ENCODE peak calls at places on chromosome 7, in seven cellular contexts. U is PC-9, P is PC-3, T is MM.1S, X is neural progenitor cell, L is GM23338, V is SK-N-SH. S is an unnamed sample.

GRCh38 chr7:77460057-77460486 is 43.9 kb upstream of the GSAP start:
- DNase-seq in V (no peak), U (no peak), L (peak; percentile 47), T (no peak), P (no peak), X (no peak), S (no peak)

GRCh38 chr7:51601461-51601860 is 284.9 kb upstream of the COBL start:
- DNase-seq in L (no peak), X (no peak), T (no peak), P (peak; percentile 27), V (no peak), U (no peak), S (no peak)

GRCh38 chr7:116653646-116654045 is 18.4 kb upstream of the MET start:
- DNase-seq in U (no peak), V (no peak), L (no peak), P (no peak), T (no peak), X (no peak), S (no peak)

GRCh38 chr7:132406039-132406438 is 170.2 kb downstream of the PLXNA4 start:
- DNase-seq in X (no peak), T (no peak), U (no peak), L (no peak), V (no peak), P (no peak), S (peak; percentile 44)

GRCh38 chr7:92836489-92837213 is at the start of gene CDK6:
- DNase-seq in L (peak; percentile 75), X (peak; percentile 72), U (peak; percentile 83), T (peak; percentile 73), P (peak; percentile 62), V (peak; percentile 79), S (peak; percentile 87)

GRCh38 chr7:41183741-41184140 is 519.1 kb downstream of the INHBA start:
- DNase-seq in L (no peak), P (peak; percentile 86), V (no peak), U (no peak), T (no peak), X (no peak), S (no peak)

GRCh38 chr7:54904130-54904529 is 114.7 kb upstream of the EGFR start:
- DNase-seq in V (no peak), T (no peak), U (no peak), X (no peak), L (no peak), P (no peak), S (peak; percentile 98)

GRCh38 chr7:152756126-152756525 is 3.4 kb upstream of the ACTR3B start:
- DNase-seq in T (no peak), U (no peak), L (no peak), P (peak; percentile 22), V (no peak), X (no peak), S (peak; percentile 8)

GRCh38 chr7:1480670-1481069 is 21.4 kb upstream of the MICALL2 start:
- DNase-seq in T (no peak), V (no peak), L (no peak), P (no peak), U (no peak), X (no peak), S (no peak)

GRCh38 chr7:34133356-34133982 is 228.1 kb downstream of the BMPER start:
- DNase-seq in X (no peak), L (no peak), T (no peak), V (peak; percentile 11), U (no peak), P (peak; percentile 10), S (peak; percentile 97)

GRCh38 chr7:141731476-141732149 is 6.5 kb upstream of the SSBP1 start:
- DNase-seq in V (no peak), X (no peak), U (no peak), P (no peak), L (no peak), T (no peak), S (no peak)

GRCh38 chr7:43653466-43653865 is 70.6 kb downstream of the STK17A start:
- DNase-seq in U (no peak), X (no peak), V (no peak), P (no peak), T (peak; percentile 68), L (no peak), S (no peak)

GRCh38 chr7:70208236-70209063 is 610.2 kb downstream of the AUTS2 start:
- DNase-seq in L (no peak), V (no peak), X (no peak), P (no peak), T (no peak), U (no peak), S (peak; percentile 22)

GRCh38 chr7:102925962-102926825 is 13.4 kb downstream of the LRRC17 start:
- DNase-seq in P (peak; percentile 12), V (peak; percentile 55), L (no peak), U (no peak), X (no peak), T (no peak), S (peak; percentile 45)

GRCh38 chr7:112572669-112573301 is 92.0 kb downstream of the LSMEM1 start:
- DNase-seq in V (no peak), P (peak; percentile 83), X (no peak), U (no peak), T (no peak), L (no peak), S (no peak)

GRCh38 chr7:139960158-139960557 is 102.6 kb downstream of the PARP12 start:
- DNase-seq in L (no peak), V (no peak), T (no peak), X (no peak), P (peak; percentile 49), U (no peak), S (no peak)

GRCh38 chr7:98997836-98998235 is 119.5 kb downstream of the TRRAP start:
- DNase-seq in P (no peak), V (no peak), L (no peak), U (no peak), T (no peak), X (no peak), S (peak; percentile 56)

GRCh38 chr7:94394058-94394398 is 667 bp upstream of the COL1A2 start:
- DNase-seq in X (no peak), T (no peak), L (no peak), V (peak; percentile 29), P (no peak), U (no peak), S (peak; percentile 88)

GRCh38 chr7:27101188-27101905 is 1.1 kb downstream of the HOXA2 start:
- DNase-seq in U (no peak), L (no peak), T (no peak), X (peak; percentile 54), P (no peak), V (peak; percentile 28), S (no peak)

GRCh38 chr7:105009667-105010537 is 4.1 kb upstream of the KMT2E start:
- DNase-seq in P (no peak), U (no peak), L (no peak), V (no peak), T (no peak), X (no peak), S (peak; percentile 30)

DNA sequence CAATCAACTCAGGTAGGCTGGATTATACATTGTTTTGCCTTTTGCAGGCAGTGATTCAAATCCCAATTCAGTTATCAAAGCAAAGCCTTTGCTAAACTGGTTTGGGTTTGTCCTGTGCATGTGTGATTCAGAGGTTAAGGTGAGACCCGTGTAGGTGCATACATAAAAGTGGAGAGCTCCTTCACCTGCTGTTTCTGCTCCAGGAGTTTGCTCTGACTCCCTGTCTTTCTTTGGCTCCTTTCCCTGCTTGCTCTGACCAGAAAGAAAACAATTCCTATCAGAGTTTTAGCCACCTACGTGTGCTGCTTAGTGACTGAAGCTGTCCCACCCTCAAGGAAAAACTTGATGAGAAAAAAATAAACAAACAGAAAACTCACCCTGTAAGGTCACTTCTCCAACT is 101.1 kb downstream of the TPST1 start:
- DNase-seq in T (no peak), U (peak; percentile 46), X (no peak), L (no peak), V (no peak), P (peak; percentile 84), S (no peak)
- H4K20me1 ChIP-seq in T (no peaks in the 10 kb centered on the region), U (no peaks in the 10 kb centered on the region), X (no peaks in the 10 kb centered on the region), L (peaks cover 3% of the 10 kb centered on the region), V (no peaks in the 10 kb centered on the region), P (no peaks in the 10 kb centered on the region), S (no peaks in the 10 kb centered on the region)

GRCh38 chr7:101866328-101866727 is 48.9 kb downstream of the CUX1 start:
- DNase-seq in U (no peak), T (no peak), P (no peak), V (no peak), X (no peak), L (no peak), S (no peak)
- H3F3A ChIP-seq in U (peaks cover 15% of the 10 kb centered on the region), T (no peaks in the 10 kb centered on the region), P (peaks cover 8% of the 10 kb centered on the region), V (peaks cover 8% of the 10 kb centered on the region), X (peaks cover 20% of the 10 kb centered on the region), L (peaks cover 5% of the 10 kb centered on the region), S (no peaks in the 10 kb centered on the region)

GRCh38 chr7:149772821-149773425 is 465 bp downstream of the ZNF467 start:
- DNase-seq in X (peak; percentile 60), U (peak; percentile 31), L (peak; percentile 48), T (peak; percentile 45), P (peak; percentile 4), V (no peak), S (peak; percentile 27)

GRCh38 chr7:149770728-149771127 is 2.7 kb downstream of the ZNF467 start:
- DNase-seq in L (no peak), P (no peak), V (no peak), U (no peak), T (no peak), X (no peak), S (no peak)

GRCh38 chr7:149772236-149772820 is 1.1 kb downstream of the ZNF467 start:
- DNase-seq in U (no peak), T (peak; percentile 35), X (peak; percentile 65), L (peak; percentile 75), P (no peak), V (peak; percentile 79), S (peak; percentile 20)

GRCh38 chr7:149771199-149771636 is 2.2 kb downstream of the ZNF467 start:
- DNase-seq in X (no peak), P (peak; percentile 3), V (no peak), L (peak; percentile 30), U (no peak), T (no peak), S (no peak)

DNA sequence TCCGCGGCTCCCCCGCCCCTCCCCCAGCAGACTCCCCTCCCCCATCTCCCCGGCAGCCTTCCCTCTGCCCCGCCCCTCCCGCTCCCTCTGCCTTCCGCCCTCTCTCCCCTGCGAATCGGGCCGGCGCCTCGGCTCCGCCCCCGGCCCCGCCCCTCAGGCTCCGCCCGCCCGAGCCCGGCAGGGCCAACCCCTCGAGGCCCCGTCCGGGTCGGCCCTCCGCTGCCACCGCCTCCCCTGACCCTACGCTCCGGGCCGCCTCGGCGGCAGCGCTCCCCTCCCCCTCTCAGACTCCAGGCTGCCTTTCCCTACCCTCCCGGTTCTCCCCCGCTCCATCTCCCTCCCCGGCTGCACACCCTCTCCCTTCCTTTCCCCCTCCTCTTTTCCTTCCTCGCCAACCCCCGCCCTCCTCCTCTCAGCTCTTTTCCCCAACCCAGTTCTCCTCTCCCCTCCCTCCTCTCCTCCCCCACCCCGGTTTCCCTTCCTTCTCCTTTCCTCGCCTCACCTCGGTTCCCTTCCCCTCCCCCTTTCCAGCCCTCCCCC is 1.6 kb downstream of the ZNF467 start:
- DNase-seq in T (peak; percentile 94), L (peak; percentile 90), V (peak; percentile 99), U (peak; percentile 96), P (peak; percentile 92), X (peak; percentile 97), S (peak; percentile 90)
- H3K27me3 ChIP-seq in T (peaks cover 36% of the 10 kb centered on the region), L (peaks cover 80% of the 10 kb centered on the region), V (peaks cover 22% of the 10 kb centered on the region), U (peaks cover 20% of the 10 kb centered on the region), P (no peaks in the 10 kb centered on the region), X (peaks cover 92% of the 10 kb centered on the region), S (peaks cover 39% of the 10 kb centered on the region)

DNA sequence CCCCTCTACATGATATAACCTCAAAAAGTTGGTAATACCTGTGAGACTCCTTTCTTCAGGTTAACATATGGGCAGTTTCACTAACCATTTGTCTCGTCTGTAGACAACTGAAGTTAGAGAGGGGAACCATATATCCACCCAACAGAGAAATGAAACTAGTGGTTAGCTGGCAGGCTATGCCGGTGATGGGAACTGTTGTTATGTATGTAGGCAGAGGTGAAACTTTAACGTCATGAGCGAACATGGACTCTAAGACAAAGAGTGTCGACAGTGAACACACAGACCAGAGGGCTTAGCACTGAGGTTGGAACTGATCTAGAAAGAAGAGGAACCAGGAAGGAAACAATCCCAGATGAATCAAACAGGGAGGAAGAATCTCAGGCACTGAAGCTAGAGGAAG is 112.4 kb downstream of the ELMO1 start:
- DNase-seq in V (no peak), T (peak; percentile 94), U (no peak), L (no peak), X (no peak), P (no peak), S (no peak)
- H4K20me1 ChIP-seq in V (no peaks in the 10 kb centered on the region), T (peaks cover 10% of the 10 kb centered on the region), U (no peaks in the 10 kb centered on the region), L (no peaks in the 10 kb centered on the region), X (peaks cover 3% of the 10 kb centered on the region), P (no peaks in the 10 kb centered on the region), S (no peaks in the 10 kb centered on the region)